ENCODE peak calls at places on chromosomes 3 and 15, in four cellular contexts. One of them, this sample, is unnamed.
A peak's percentile ranks its signal among the peaks of the same experiment; 100 is the strongest.

GRCh38 chr3:71099997-71100719 is 483.4 kb downstream of the FOXP1 start:
- DNase-seq in NCI-H1048: no peak
- DNase-seq in amygdala: no peak
- DNase-seq in neuronal stem cell: no peak
- DNase-seq in this sample: no peak

GRCh38 chr3:178078933-178079332 is 457.3 kb upstream of the KCNMB2 start:
- DNase-seq in amygdala: no peak
- DNase-seq in neuronal stem cell: no peak
- DNase-seq in NCI-H1048: no peak
- DNase-seq in this sample: no peak

GRCh38 chr3:4823986-4824947 is 155.0 kb upstream of the BHLHE40 start:
- DNase-seq in amygdala: no peak
- DNase-seq in neuronal stem cell: no peak
- DNase-seq in NCI-H1048: no peak
- DNase-seq in this sample: no peak

GRCh38 chr15:81418891-81419290 is 44.9 kb upstream of the TMC3 start:
- DNase-seq in NCI-H1048: no peak
- DNase-seq in neuronal stem cell: no peak
- DNase-seq in amygdala: no peak
- DNase-seq in this sample: no peak

GRCh38 chr15:59292393-59292792 is 80.3 kb downstream of the MYO1E start:
- DNase-seq in amygdala: peak; percentile 50
- DNase-seq in neuronal stem cell: peak; percentile 50
- DNase-seq in NCI-H1048: no peak
- DNase-seq in this sample: no peak

GRCh38 chr3:23301817-23302216 is 98.7 kb downstream of the UBE2E2 start:
- DNase-seq in amygdala: no peak
- DNase-seq in NCI-H1048: no peak
- DNase-seq in neuronal stem cell: no peak
- DNase-seq in this sample: no peak

GRCh38 chr3:81161851-81162250 is 599.6 kb downstream of the GBE1 start:
- DNase-seq in neuronal stem cell: no peak
- DNase-seq in NCI-H1048: no peak
- DNase-seq in amygdala: no peak
- DNase-seq in this sample: no peak

GRCh38 chr3:195551381-195551978 is 8.4 kb upstream of the PPP1R2 start:
- DNase-seq in NCI-H1048: no peak
- DNase-seq in amygdala: no peak
- DNase-seq in neuronal stem cell: no peak
- DNase-seq in this sample: no peak

GRCh38 chr15:72468103-72468502 is 6.0 kb upstream of the ARIH1 start:
- DNase-seq in NCI-H1048: no peak
- DNase-seq in amygdala: no peak
- DNase-seq in neuronal stem cell: no peak
- DNase-seq in this sample: no peak

GRCh38 chr15:29568840-29569532 is 253.3 kb downstream of the TJP1 start:
- DNase-seq in NCI-H1048: peak; percentile 14
- DNase-seq in amygdala: no peak
- DNase-seq in neuronal stem cell: no peak
- DNase-seq in this sample: no peak

GRCh38 chr3:128781164-128781563 is 55.2 kb downstream of the RAB7A start:
- DNase-seq in neuronal stem cell: no peak
- DNase-seq in amygdala: no peak
- DNase-seq in NCI-H1048: no peak
- DNase-seq in this sample: no peak

GRCh38 chr15:99430881-99431401 is 134.8 kb upstream of the MEF2A start:
- DNase-seq in NCI-H1048: no peak
- DNase-seq in amygdala: no peak
- DNase-seq in neuronal stem cell: no peak
- DNase-seq in this sample: no peak

GRCh38 chr3:70774641-70775040 is 462.2 kb upstream of the MDFIC2 start:
- DNase-seq in neuronal stem cell: no peak
- DNase-seq in NCI-H1048: no peak
- DNase-seq in amygdala: no peak
- DNase-seq in this sample: no peak

GRCh38 chr15:88072598-88073385 is 183.7 kb downstream of the NTRK3 start:
- DNase-seq in NCI-H1048: no peak
- DNase-seq in neuronal stem cell: no peak
- DNase-seq in amygdala: no peak
- DNase-seq in this sample: no peak

GRCh38 chr3:12545473-12545791 is at the start of gene MKRN2OS:
- DNase-seq in amygdala: no peak
- DNase-seq in NCI-H1048: no peak
- DNase-seq in neuronal stem cell: no peak
- DNase-seq in this sample: no peak

GRCh38 chr3:134423153-134423552 is 48.9 kb upstream of the AMOTL2 start:
- DNase-seq in NCI-H1048: no peak
- DNase-seq in neuronal stem cell: no peak
- DNase-seq in amygdala: no peak
- DNase-seq in this sample: no peak

GRCh38 chr3:64575211-64575844 is 112.5 kb downstream of the ADAMTS9 start:
- DNase-seq in neuronal stem cell: no peak
- DNase-seq in amygdala: no peak
- DNase-seq in NCI-H1048: no peak
- DNase-seq in this sample: no peak

GRCh38 chr3:112230033-112230432 is 64.0 kb downstream of the SLC9C1 start:
- DNase-seq in NCI-H1048: no peak
- DNase-seq in amygdala: no peak
- DNase-seq in neuronal stem cell: no peak
- DNase-seq in this sample: no peak

GRCh38 chr3:137110392-137110996 is 152.7 kb downstream of the IL20RB start:
- DNase-seq in NCI-H1048: no peak
- DNase-seq in amygdala: no peak
- DNase-seq in neuronal stem cell: no peak
- DNase-seq in this sample: no peak

GRCh38 chr3:65907232-65908130 is 131.2 kb downstream of the MAGI1 start:
- DNase-seq in amygdala: no peak
- DNase-seq in NCI-H1048: no peak
- DNase-seq in neuronal stem cell: no peak
- DNase-seq in this sample: no peak

GRCh38 chr3:10702961-10703740 is 112.9 kb upstream of the SLC6A11 start:
- DNase-seq in neuronal stem cell: peak; percentile 73
- DNase-seq in amygdala: no peak
- DNase-seq in NCI-H1048: no peak
- DNase-seq in this sample: no peak

GRCh38 chr3:8625991-8626390 is 18.6 kb downstream of the SSUH2 start:
- DNase-seq in NCI-H1048: no peak
- DNase-seq in amygdala: no peak
- DNase-seq in neuronal stem cell: no peak
- DNase-seq in this sample: no peak

GRCh38 chr15:70545526-70545925 is 217.8 kb downstream of the UACA start:
- DNase-seq in neuronal stem cell: no peak
- DNase-seq in amygdala: no peak
- DNase-seq in NCI-H1048: no peak
- DNase-seq in this sample: no peak

GRCh38 chr3:68893600-68894239 is 38.6 kb downstream of the TAFA4 start:
- DNase-seq in amygdala: no peak
- DNase-seq in NCI-H1048: no peak
- DNase-seq in neuronal stem cell: peak; percentile 36
- DNase-seq in this sample: no peak

GRCh38 chr3:31053299-31053698 is 158.8 kb upstream of the GADL1 start:
- DNase-seq in neuronal stem cell: no peak
- DNase-seq in NCI-H1048: no peak
- DNase-seq in amygdala: no peak
- DNase-seq in this sample: no peak

GRCh38 chr3:155727836-155728235 is 17.0 kb downstream of the PLCH1 start:
- DNase-seq in NCI-H1048: no peak
- DNase-seq in amygdala: no peak
- DNase-seq in neuronal stem cell: no peak
- DNase-seq in this sample: no peak

GRCh38 chr15:88400591-88400990 is 66.6 kb downstream of the MRPL46 start:
- DNase-seq in amygdala: no peak
- DNase-seq in neuronal stem cell: no peak
- DNase-seq in NCI-H1048: no peak
- DNase-seq in this sample: no peak